ENCODE peak calls at places on chromosomes 7 and 10, in seven cellular contexts. One of them, this sample, is unnamed. For H3K4me1, the result is how much of the 10 kb centered on the place peaks cover.

GRCh38 chr7:886626-887487 is 10.5 kb downstream of the GET4 start:
- DNase-seq in HepG2: no peak
- DNase-seq in HCT116: no peak
- DNase-seq in GM12878: no peak
- DNase-seq in SK-N-SH: no peak
- DNase-seq in H1: no peak
- DNase-seq in K562: no peak
- DNase-seq in this sample: no peak

GRCh38 chr7:50197547-50197946 is 104.5 kb upstream of the ZPBP start:
- DNase-seq in K562: peak
- DNase-seq in HepG2: peak
- DNase-seq in SK-N-SH: no peak
- DNase-seq in GM12878: peak
- DNase-seq in HCT116: peak
- DNase-seq in H1: peak
- DNase-seq in this sample: no peak

GRCh38 chr7:158704524-158705233 is at the start of gene NCAPG2:
- DNase-seq in HepG2: peak
- DNase-seq in H1: peak
- DNase-seq in K562: peak
- DNase-seq in HCT116: peak
- DNase-seq in GM12878: peak
- DNase-seq in SK-N-SH: peak
- DNase-seq in this sample: peak

GRCh38 chr7:72493850-72494661 is 81.9 kb upstream of the CALN1 start:
- DNase-seq in HepG2: peak
- DNase-seq in SK-N-SH: peak
- DNase-seq in GM12878: peak
- DNase-seq in K562: peak
- DNase-seq in HCT116: peak
- DNase-seq in H1: peak
- DNase-seq in this sample: peak

GRCh38 chr7:134452419-134452827 is 6.5 kb downstream of the AKR1B1 start:
- DNase-seq in HepG2: no peak
- DNase-seq in SK-N-SH: no peak
- DNase-seq in H1: no peak
- DNase-seq in GM12878: no peak
- DNase-seq in K562: no peak
- DNase-seq in HCT116: no peak
- DNase-seq in this sample: no peak

GRCh38 chr10:88921194-88921593 is 31.4 kb downstream of the ACTA2 start:
- DNase-seq in HCT116: no peak
- DNase-seq in SK-N-SH: no peak
- DNase-seq in GM12878: no peak
- DNase-seq in K562: no peak
- DNase-seq in HepG2: no peak
- DNase-seq in H1: no peak
- DNase-seq in this sample: no peak

GRCh38 chr10:4934391-4934987 is 28.7 kb upstream of the AKR1C1 start:
- DNase-seq in GM12878: no peak
- DNase-seq in HCT116: no peak
- DNase-seq in H1: no peak
- DNase-seq in HepG2: no peak
- DNase-seq in K562: no peak
- DNase-seq in SK-N-SH: no peak
- DNase-seq in this sample: no peak

GRCh38 chr10:122780391-122780790 is 65.3 kb downstream of the CUZD1 start:
- DNase-seq in GM12878: no peak
- DNase-seq in SK-N-SH: no peak
- DNase-seq in K562: no peak
- DNase-seq in HepG2: no peak
- DNase-seq in HCT116: no peak
- DNase-seq in H1: peak
- DNase-seq in this sample: peak

GRCh38 chr7:98352621-98353020 is 48.3 kb downstream of the BAIAP2L1 start:
- DNase-seq in HepG2: no peak
- DNase-seq in K562: no peak
- DNase-seq in SK-N-SH: no peak
- DNase-seq in H1: no peak
- DNase-seq in GM12878: no peak
- DNase-seq in HCT116: no peak
- DNase-seq in this sample: no peak

GRCh38 chr7:110347091-110347490 is 743.8 kb upstream of the LRRN3 start:
- DNase-seq in GM12878: no peak
- DNase-seq in HepG2: no peak
- DNase-seq in K562: no peak
- DNase-seq in SK-N-SH: no peak
- DNase-seq in HCT116: no peak
- DNase-seq in H1: no peak
- DNase-seq in this sample: no peak

GRCh38 chr7:33412336-33412735 is 283.0 kb downstream of the BBS9 start:
- DNase-seq in HCT116: no peak
- DNase-seq in HepG2: no peak
- DNase-seq in SK-N-SH: no peak
- DNase-seq in GM12878: no peak
- DNase-seq in K562: no peak
- DNase-seq in H1: no peak
- DNase-seq in this sample: no peak

GRCh38 chr7:108292541-108292940 is 162.4 kb upstream of the LAMB4 start:
- DNase-seq in H1: no peak
- DNase-seq in GM12878: no peak
- DNase-seq in HCT116: no peak
- DNase-seq in K562: no peak
- DNase-seq in SK-N-SH: no peak
- DNase-seq in HepG2: no peak
- DNase-seq in this sample: no peak

GRCh38 chr7:108291791-108292440 is 161.8 kb upstream of the LAMB4 start:
- DNase-seq in H1: no peak
- DNase-seq in K562: no peak
- DNase-seq in GM12878: no peak
- DNase-seq in HCT116: no peak
- DNase-seq in SK-N-SH: no peak
- DNase-seq in HepG2: no peak
- DNase-seq in this sample: no peak

GRCh38 chr7:108293190-108293612 is 163.0 kb downstream of the NRCAM start:
- DNase-seq in SK-N-SH: no peak
- DNase-seq in K562: no peak
- DNase-seq in H1: no peak
- DNase-seq in HCT116: no peak
- DNase-seq in HepG2: no peak
- DNase-seq in GM12878: no peak
- DNase-seq in this sample: no peak

GRCh38 chr7:108296911-108297310 is 159.3 kb downstream of the NRCAM start:
- DNase-seq in HepG2: no peak
- DNase-seq in K562: no peak
- DNase-seq in SK-N-SH: no peak
- DNase-seq in HCT116: no peak
- DNase-seq in GM12878: no peak
- DNase-seq in H1: no peak
- DNase-seq in this sample: no peak

GRCh38 chr7:108294595-108294994 is 161.6 kb downstream of the NRCAM start:
- DNase-seq in SK-N-SH: no peak
- DNase-seq in HepG2: no peak
- DNase-seq in GM12878: no peak
- DNase-seq in K562: no peak
- DNase-seq in H1: no peak
- DNase-seq in HCT116: no peak
- DNase-seq in this sample: no peak
- H3K4me1 ChIP-seq in SK-N-SH: under half
- H3K4me1 ChIP-seq in HepG2: under half
- H3K4me1 ChIP-seq in GM12878: under half
- H3K4me1 ChIP-seq in K562: under half
- H3K4me1 ChIP-seq in H1: under half
- H3K4me1 ChIP-seq in HCT116: under half
- H3K4me1 ChIP-seq in this sample: under half

GRCh38 chr7:55432937-55433784 is 68.0 kb downstream of the LANCL2 start:
- DNase-seq in SK-N-SH: peak
- DNase-seq in HepG2: peak
- DNase-seq in H1: no peak
- DNase-seq in HCT116: peak
- DNase-seq in GM12878: no peak
- DNase-seq in K562: peak
- DNase-seq in this sample: peak
- TF ChIP-seq YY1 in SK-N-SH: no peak
- TF ChIP-seq YY1 in HepG2: no peak
- TF ChIP-seq YY1 in H1: no peak
- TF ChIP-seq YY1 in HCT116: no peak
- TF ChIP-seq YY1 in GM12878: no peak
- TF ChIP-seq YY1 in K562: no peak
- TF ChIP-seq YY1 in this sample: no peak

DNA sequence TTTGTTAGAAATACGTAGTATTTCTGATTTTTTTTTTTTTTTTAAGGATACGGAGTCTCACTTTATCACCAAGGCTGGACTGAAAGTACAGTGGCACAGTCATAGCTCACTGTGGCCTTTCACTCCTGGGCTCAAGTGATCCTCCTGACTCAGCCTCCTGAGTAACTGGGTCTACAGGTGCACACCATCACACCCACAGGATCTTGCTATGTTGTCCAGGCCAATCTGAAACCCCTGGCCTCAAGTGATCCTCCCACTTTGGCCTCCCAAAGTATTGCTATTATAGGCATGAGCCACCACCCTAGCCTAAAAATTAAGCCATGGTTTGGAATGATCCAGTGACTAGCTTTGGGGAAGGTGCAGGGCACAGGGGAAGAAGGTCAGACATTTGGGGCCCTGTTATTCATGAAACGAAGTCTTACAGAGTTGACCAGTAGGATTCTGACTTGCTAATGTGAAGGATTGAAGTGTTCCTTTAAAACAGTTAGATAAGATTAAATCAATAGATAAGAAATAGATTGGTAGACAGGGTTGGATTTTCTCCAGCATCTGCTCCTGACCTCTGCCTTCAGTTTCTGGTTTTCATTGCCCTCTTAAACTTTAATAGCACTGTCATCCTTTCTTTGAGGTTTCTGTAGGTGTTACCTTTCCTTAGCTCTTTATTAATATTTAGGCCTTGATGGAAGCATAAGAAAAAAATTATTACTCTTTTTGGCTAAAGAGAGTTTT is 121.6 kb downstream of the LRRC4 start:
- DNase-seq in K562: no peak
- DNase-seq in H1: no peak
- DNase-seq in SK-N-SH: no peak
- DNase-seq in HCT116: no peak
- DNase-seq in HepG2: no peak
- DNase-seq in GM12878: no peak
- DNase-seq in this sample: no peak
- H3K4me1 ChIP-seq in K562: under half
- H3K4me1 ChIP-seq in H1: under half
- H3K4me1 ChIP-seq in SK-N-SH: under half
- H3K4me1 ChIP-seq in HCT116: under half
- H3K4me1 ChIP-seq in HepG2: half or more
- H3K4me1 ChIP-seq in GM12878: under half
- H3K4me1 ChIP-seq in this sample: under half

GRCh38 chr7:101804642-101805401 is 12.6 kb upstream of the CUX1 start:
- DNase-seq in SK-N-SH: no peak
- DNase-seq in HepG2: no peak
- DNase-seq in K562: peak
- DNase-seq in H1: peak
- DNase-seq in HCT116: peak
- DNase-seq in GM12878: no peak
- DNase-seq in this sample: no peak
- TF ChIP-seq YY1 in SK-N-SH: no peak
- TF ChIP-seq YY1 in HepG2: no peak
- TF ChIP-seq YY1 in K562: no peak
- TF ChIP-seq YY1 in H1: no peak
- TF ChIP-seq YY1 in HCT116: no peak
- TF ChIP-seq YY1 in GM12878: no peak
- TF ChIP-seq YY1 in this sample: no peak

GRCh38 chr7:151058766-151059361 is 525 bp upstream of the SLC4A2 start:
- DNase-seq in H1: no peak
- DNase-seq in GM12878: no peak
- DNase-seq in SK-N-SH: no peak
- DNase-seq in K562: peak
- DNase-seq in HCT116: no peak
- DNase-seq in HepG2: no peak
- DNase-seq in this sample: no peak
- H3K4me1 ChIP-seq in H1: under half
- H3K4me1 ChIP-seq in GM12878: under half
- H3K4me1 ChIP-seq in SK-N-SH: under half
- H3K4me1 ChIP-seq in K562: half or more
- H3K4me1 ChIP-seq in HCT116: half or more
- H3K4me1 ChIP-seq in HepG2: under half
- H3K4me1 ChIP-seq in this sample: under half

GRCh38 chr10:131946880-131947279 is 34.8 kb downstream of the BNIP3 start:
- DNase-seq in K562: no peak
- DNase-seq in SK-N-SH: no peak
- DNase-seq in HepG2: no peak
- DNase-seq in GM12878: no peak
- DNase-seq in HCT116: no peak
- DNase-seq in H1: no peak
- DNase-seq in this sample: no peak

GRCh38 chr10:131948501-131948900 is 33.2 kb downstream of the BNIP3 start:
- DNase-seq in H1: no peak
- DNase-seq in SK-N-SH: no peak
- DNase-seq in K562: no peak
- DNase-seq in GM12878: no peak
- DNase-seq in HCT116: no peak
- DNase-seq in HepG2: no peak
- DNase-seq in this sample: no peak

GRCh38 chr10:131949041-131949862 is 32.5 kb downstream of the BNIP3 start:
- DNase-seq in HepG2: no peak
- DNase-seq in HCT116: no peak
- DNase-seq in K562: no peak
- DNase-seq in GM12878: no peak
- DNase-seq in SK-N-SH: no peak
- DNase-seq in H1: no peak
- DNase-seq in this sample: no peak

GRCh38 chr10:131946321-131946751 is 35.4 kb downstream of the BNIP3 start:
- DNase-seq in HCT116: no peak
- DNase-seq in HepG2: no peak
- DNase-seq in K562: no peak
- DNase-seq in SK-N-SH: no peak
- DNase-seq in GM12878: no peak
- DNase-seq in H1: no peak
- DNase-seq in this sample: no peak

DNA sequence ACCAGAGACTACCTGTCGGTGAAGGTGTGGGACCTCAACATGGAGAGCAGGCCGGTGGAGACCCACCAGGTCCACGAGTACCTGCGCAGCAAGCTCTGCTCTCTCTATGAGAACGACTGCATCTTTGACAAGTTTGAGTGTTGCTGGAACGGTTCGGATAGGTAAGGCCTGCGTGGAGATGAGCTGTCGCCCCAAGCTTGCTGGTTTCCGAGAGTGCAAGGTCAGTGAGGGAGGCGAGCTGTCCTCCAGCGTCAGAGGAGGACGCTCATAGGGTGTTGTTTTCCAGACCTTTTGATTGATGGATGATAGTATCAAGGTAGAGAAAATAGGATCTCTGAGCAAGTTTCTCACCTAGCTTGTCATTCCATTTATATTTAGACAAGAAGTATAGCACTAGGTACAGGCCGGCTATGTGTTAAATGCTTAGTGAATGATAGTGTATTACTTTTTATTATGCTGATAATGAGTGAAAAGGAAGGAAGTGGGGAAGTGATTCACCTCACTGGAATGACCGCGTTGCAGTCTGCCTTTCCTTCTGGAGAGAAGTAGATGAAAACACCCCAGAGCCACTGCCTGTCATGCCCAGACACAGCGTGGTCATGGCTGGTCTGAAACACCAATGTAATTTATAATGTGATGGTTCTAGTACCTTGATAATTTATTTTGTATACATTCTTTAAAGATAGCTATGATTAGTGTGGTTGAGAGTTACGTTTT is 33.9 kb downstream of the BNIP3 start:
- DNase-seq in H1: no peak
- DNase-seq in GM12878: no peak
- DNase-seq in HepG2: no peak
- DNase-seq in HCT116: no peak
- DNase-seq in K562: no peak
- DNase-seq in SK-N-SH: no peak
- DNase-seq in this sample: no peak
- TF ChIP-seq YY1 in H1: no peak
- TF ChIP-seq YY1 in GM12878: no peak
- TF ChIP-seq YY1 in HepG2: no peak
- TF ChIP-seq YY1 in HCT116: no peak
- TF ChIP-seq YY1 in K562: no peak
- TF ChIP-seq YY1 in SK-N-SH: no peak
- TF ChIP-seq YY1 in this sample: no peak